ENCODE peak calls at places on chromosomes 16 and 17, in five cellular contexts. C is AG09309, O is mammary epithelial cell, E is astrocyte of the cerebellum, S is AG04449. Y is an unnamed sample.

GRCh38 chr16:50354629-50355456 is 13.9 kb downstream of the BRD7 start:
- DNase-seq in C (no peak), O (no peak), E (no peak), S (no peak), Y (no peak)

GRCh38 chr16:86634290-86634689 is 55.9 kb downstream of the FOXL1 start:
- DNase-seq in C (no peak), O (peak), E (no peak), S (no peak), Y (peak)

GRCh38 chr17:10557422-10557821 is 8.0 kb upstream of the MYH2 start:
- DNase-seq in C (peak), O (no peak), E (peak), S (no peak), Y (no peak)

GRCh38 chr17:43372273-43372911 is 26.4 kb upstream of the ARL4D start:
- DNase-seq in C (no peak), O (no peak), E (no peak), S (no peak), Y (no peak)

GRCh38 chr17:69050999-69051775 is 9.5 kb downstream of the ABCA9 start:
- DNase-seq in C (peak), O (no peak), E (peak), S (no peak), Y (no peak)

GRCh38 chr16:86611517-86611840 is 33.1 kb downstream of the FOXL1 start:
- DNase-seq in C (no peak), O (no peak), E (no peak), S (no peak), Y (no peak)

GRCh38 chr17:6024576-6024975 is 45.6 kb upstream of the WSCD1 start:
- DNase-seq in C (no peak), O (no peak), E (no peak), S (no peak), Y (no peak)

GRCh38 chr17:31535581-31535981 is 144.1 kb downstream of the RAB11FIP4 start:
- DNase-seq in C (no peak), O (no peak), E (no peak), S (no peak), Y (no peak)

GRCh38 chr17:751269-752001 is 629 bp downstream of the GEMIN4 start:
- DNase-seq in C (no peak), O (peak), E (no peak), S (no peak), Y (peak)

GRCh38 chr17:63967953-63968352 is 4.8 kb downstream of the SCN4A start:
- DNase-seq in C (no peak), O (no peak), E (no peak), S (no peak), Y (no peak)

GRCh38 chr16:2897110-2897509 is 14.1 kb downstream of the FLYWCH2 start:
- DNase-seq in C (no peak), O (no peak), E (no peak), S (no peak), Y (no peak)

GRCh38 chr17:17892731-17893130 is 55.9 kb upstream of the SREBF1 start:
- DNase-seq in C (no peak), O (no peak), E (no peak), S (no peak), Y (no peak)

GRCh38 chr17:60393840-60394529 is 2.1 kb upstream of the USP32 start:
- DNase-seq in C (no peak), O (no peak), E (no peak), S (no peak), Y (peak)

GRCh38 chr16:25109643-25110042 is 1.9 kb upstream of the LCMT1 start:
- DNase-seq in C (peak), O (peak), E (peak), S (peak), Y (peak)

GRCh38 chr16:25108054-25108453 is 3.5 kb upstream of the LCMT1 start:
- DNase-seq in C (no peak), O (no peak), E (no peak), S (no peak), Y (no peak)

GRCh38 chr16:25110392-25110947 is 1.1 kb upstream of the LCMT1 start:
- DNase-seq in C (no peak), O (no peak), E (no peak), S (no peak), Y (no peak)

GRCh38 chr16:25107466-25107792 is 4.1 kb upstream of the LCMT1 start:
- DNase-seq in C (no peak), O (no peak), E (no peak), S (no peak), Y (no peak)

GRCh38 chr16:25106567-25107465 is 4.7 kb upstream of the LCMT1 start:
- DNase-seq in C (peak), O (peak), E (peak), S (no peak), Y (peak)
- TF ChIP-seq CTCF in C (peak), O (no peak), E (peak), S (peak), Y (peak)

DNA sequence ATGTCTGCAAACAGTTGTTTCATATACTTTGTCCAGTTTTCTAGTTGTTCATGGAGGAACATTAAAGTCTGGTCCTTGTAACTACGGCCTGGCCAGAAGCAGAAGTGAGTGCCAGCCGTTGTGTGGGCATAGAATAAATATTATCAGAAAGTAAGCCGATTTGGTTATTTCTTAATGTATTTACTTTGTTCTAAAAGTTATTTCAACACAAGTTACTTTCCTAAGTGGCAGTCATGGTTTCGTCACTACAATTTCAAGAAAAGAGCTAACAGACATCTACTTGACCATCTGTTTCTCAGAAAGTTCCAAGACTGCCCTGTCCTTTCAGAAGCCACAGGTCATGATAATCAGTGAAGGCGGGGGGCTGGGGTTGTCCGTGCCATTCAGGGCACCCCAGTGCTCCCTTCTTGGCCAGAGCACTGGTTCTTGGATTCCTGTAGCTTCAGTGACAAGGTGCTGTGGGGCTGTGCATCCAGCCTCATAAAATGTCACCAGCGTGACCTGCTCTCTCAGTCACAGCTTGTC is 14.9 kb upstream of the FASN start:
- DNase-seq in C (no peak), O (no peak), E (no peak), S (no peak), Y (no peak)
- H3K4me3 ChIP-seq in C (no peak), O (no peak), E (no peak), S (no peak), Y (no peak)

GRCh38 chr17:81119223-81120148 is 45.8 kb upstream of the PVALEF start:
- DNase-seq in C (peak), O (peak), E (peak), S (peak), Y (peak)
- TF ChIP-seq CTCF in C (no peak), O (no peak), E (peak), S (no peak), Y (no peak)

GRCh38 chr17:38980455-38981217 is 13.4 kb upstream of the FBXO47 start:
- DNase-seq in C (no peak), O (no peak), E (no peak), S (no peak), Y (no peak)

GRCh38 chr17:38981640-38982039 is 14.4 kb upstream of the FBXO47 start:
- DNase-seq in C (no peak), O (no peak), E (no peak), S (no peak), Y (no peak)

GRCh38 chr17:38982858-38983746 is 15.9 kb upstream of the FBXO47 start:
- DNase-seq in C (no peak), O (peak), E (peak), S (no peak), Y (peak)

GRCh38 chr17:38978180-38978579 is 11.0 kb upstream of the FBXO47 start:
- DNase-seq in C (no peak), O (no peak), E (no peak), S (no peak), Y (no peak)
- H3K4me3 ChIP-seq in C (no peak), O (no peak), E (no peak), S (no peak), Y (no peak)

DNA sequence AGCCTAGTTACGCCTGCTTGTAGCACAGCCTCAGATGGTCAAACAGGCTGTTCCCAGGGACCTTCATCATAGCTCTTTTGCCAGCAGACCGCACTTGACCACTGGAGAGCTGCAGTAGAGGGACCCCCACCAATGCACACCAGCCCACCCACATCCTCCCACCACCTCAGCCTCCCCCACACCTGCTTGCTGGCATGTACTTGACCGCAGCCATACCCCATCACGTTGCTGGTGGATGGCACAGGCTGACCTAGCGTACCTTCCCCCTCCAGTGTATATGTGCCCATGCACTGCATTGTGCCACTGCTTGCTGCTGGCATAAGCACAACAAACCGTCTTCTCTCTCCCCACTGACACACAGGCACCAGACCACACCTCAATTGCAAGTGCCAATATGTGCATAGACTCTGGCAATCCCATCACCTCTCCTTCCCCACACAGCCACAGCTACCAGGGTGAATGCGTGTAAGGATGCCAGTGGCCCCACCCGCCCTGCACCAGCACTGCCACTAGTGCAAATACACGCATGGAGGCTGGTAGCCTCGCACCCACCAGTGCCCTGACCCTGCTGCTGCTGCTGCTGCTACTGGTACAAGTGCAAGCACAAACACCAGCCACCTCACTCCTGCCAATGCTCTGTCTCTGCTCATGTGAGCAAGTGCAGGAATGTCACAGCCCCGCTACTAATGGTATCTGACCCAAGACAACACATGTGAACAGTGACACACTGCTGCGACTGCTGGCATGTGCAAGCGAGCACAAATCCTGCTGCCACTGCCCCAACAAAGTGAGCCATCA is 1377.6 kb downstream of the CDH11 start:
- DNase-seq in C (no peak), O (no peak), E (no peak), S (no peak), Y (no peak)
- TF ChIP-seq CTCF in C (no peak), O (no peak), E (no peak), S (no peak), Y (no peak)